ENCODE peak calls at places on chromosome 12, in nine cellular contexts. N is suprapubic skin; F is substantia nigra; H is AG04450; T is endodermal cell; I is effector memory CD4-positive, alpha-beta T cell; W is testis; Y is spleen; E is gastrocnemius medialis. Z is an unnamed sample.

GRCh38 chr12:12671850-12672660 is 23.9 kb downstream of the GPR19 start:
- DNase-seq in Y (no peak), W (no peak), I (no peak), H (no peak), F (no peak), E (no peak), T (no peak), N (no peak), Z (no peak)

GRCh38 chr12:21073822-21074460 is 57.1 kb upstream of the SLCO1B1 start:
- DNase-seq in E (no peak), F (no peak), T (peak), W (no peak), Y (no peak), H (no peak), I (no peak), N (no peak), Z (no peak)

GRCh38 chr12:85509081-85509856 is 229.2 kb downstream of the ALX1 start:
- DNase-seq in I (no peak), N (no peak), H (no peak), Y (no peak), T (peak), F (no peak), E (no peak), W (no peak), Z (no peak)

GRCh38 chr12:110896559-110896958 is 23.8 kb downstream of the MYL2 start:
- DNase-seq in I (no peak), F (no peak), W (no peak), H (no peak), N (no peak), Y (no peak), T (no peak), E (no peak), Z (no peak)

GRCh38 chr12:29200586-29200985 is 51.5 kb downstream of the FAR2 start:
- DNase-seq in I (no peak), N (no peak), T (no peak), H (no peak), Y (no peak), E (no peak), W (no peak), F (no peak), Z (no peak)

GRCh38 chr12:102216086-102216691 is 18.6 kb upstream of the PMCH start:
- DNase-seq in H (peak), Y (no peak), F (no peak), E (no peak), T (no peak), N (no peak), W (no peak), I (no peak), Z (no peak)

GRCh38 chr12:123363385-123363742 is 1.3 kb downstream of the SBNO1 start:
- DNase-seq in F (no peak), W (no peak), Y (no peak), T (no peak), N (no peak), I (no peak), E (no peak), H (no peak), Z (no peak)

GRCh38 chr12:90515199-90516175 is 439.5 kb downstream of the CCER1 start:
- DNase-seq in I (no peak), H (no peak), Y (no peak), W (no peak), T (no peak), E (no peak), N (no peak), F (no peak), Z (no peak)

GRCh38 chr12:27821259-27821973 is 41.4 kb upstream of the MANSC4 start:
- DNase-seq in E (peak), N (no peak), Y (no peak), F (no peak), H (peak), T (peak), W (peak), I (no peak), Z (no peak)

GRCh38 chr12:107372229-107372658 is 278.9 kb upstream of the CRY1 start:
- DNase-seq in Y (no peak), I (peak), H (no peak), E (no peak), F (no peak), N (no peak), W (no peak), T (no peak), Z (no peak)

GRCh38 chr12:20212658-20213387 is 155.5 kb upstream of the PDE3A start:
- DNase-seq in I (no peak), F (peak), H (peak), Y (no peak), W (peak), N (peak), E (peak), T (peak), Z (peak)

GRCh38 chr12:88723219-88723618 is 142.9 kb upstream of the KITLG start:
- DNase-seq in I (no peak), T (no peak), W (no peak), Y (no peak), F (no peak), N (no peak), E (no peak), H (no peak), Z (no peak)

GRCh38 chr12:50635356-50635755 is 128.5 kb upstream of the ATF1 start:
- DNase-seq in Y (no peak), W (no peak), H (no peak), I (no peak), T (no peak), N (no peak), E (no peak), F (no peak), Z (peak)

GRCh38 chr12:39605996-39606395 is 13.6 kb downstream of the ABCD2 start:
- DNase-seq in H (no peak), N (no peak), I (no peak), Y (no peak), W (no peak), T (no peak), E (no peak), F (no peak), Z (no peak)
- H3K27ac ChIP-seq in H (no peak), N (no peak), I (no peak), Y (no peak), W (no peak), T (no peak), E (no peak), F (no peak), Z (no peak)

GRCh38 chr12:124718458-124718857 is 145.2 kb downstream of the SCARB1 start:
- DNase-seq in Y (no peak), T (no peak), H (no peak), I (no peak), N (no peak), W (no peak), E (no peak), F (no peak), Z (no peak)

GRCh38 chr12:124718052-124718451 is 145.6 kb downstream of the SCARB1 start:
- DNase-seq in E (no peak), I (no peak), H (no peak), Y (no peak), F (no peak), W (no peak), T (no peak), N (no peak), Z (no peak)

GRCh38 chr12:124721501-124722154 is 142.0 kb downstream of the SCARB1 start:
- DNase-seq in W (no peak), I (no peak), H (no peak), Y (no peak), T (no peak), E (no peak), F (no peak), N (no peak), Z (no peak)

GRCh38 chr12:124720687-124721500 is 142.8 kb downstream of the SCARB1 start:
- DNase-seq in W (peak), H (no peak), T (no peak), E (no peak), F (no peak), I (no peak), N (no peak), Y (no peak), Z (peak)

DNA sequence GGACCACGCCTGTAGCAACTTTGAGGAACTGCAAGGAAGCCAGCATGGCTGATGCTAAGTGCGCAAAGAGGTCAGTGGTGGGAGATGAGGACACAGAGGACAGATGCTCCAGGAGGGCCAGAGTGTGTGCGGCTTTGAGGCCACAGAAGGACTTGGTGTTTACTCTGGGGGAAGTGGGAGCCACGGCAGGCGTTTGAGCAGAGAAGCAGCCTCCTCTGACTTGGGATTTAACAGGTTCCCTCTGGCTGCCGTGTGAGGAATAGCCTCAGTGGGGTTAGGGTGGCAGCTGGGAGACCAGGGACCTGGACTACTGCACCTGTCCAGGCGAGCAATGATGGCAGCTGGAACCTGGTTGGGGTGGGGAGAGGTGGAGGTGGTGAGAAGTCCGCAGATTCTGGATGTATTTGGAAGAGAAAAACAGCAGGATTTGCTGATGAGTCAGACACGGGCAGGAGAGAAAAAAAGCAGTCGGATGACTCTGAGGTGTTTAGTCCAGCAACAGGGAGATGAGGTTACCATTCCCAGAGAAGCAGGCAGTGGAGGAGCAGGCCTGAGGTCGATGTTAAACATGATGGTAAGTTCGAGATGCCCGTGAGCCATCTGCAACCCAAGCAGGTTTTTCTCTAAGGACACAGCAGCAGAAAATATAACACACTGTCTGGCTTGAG is 143.5 kb downstream of the SCARB1 start:
- DNase-seq in Y (no peak), W (no peak), N (no peak), F (no peak), T (no peak), I (no peak), E (no peak), H (no peak), Z (no peak)
- H3K27ac ChIP-seq in Y (peak), W (no peak), N (peak), F (peak), T (peak), I (no peak), E (peak), H (peak), Z (peak)

GRCh38 chr12:7989827-7990491 is 42.6 kb upstream of the FOXJ2 start:
- DNase-seq in T (no peak), W (peak), E (peak), Y (peak), H (no peak), F (no peak), N (peak), I (peak), Z (no peak)

GRCh38 chr12:7994731-7995205 is 37.7 kb upstream of the FOXJ2 start:
- DNase-seq in T (peak), H (peak), Y (no peak), E (no peak), N (no peak), W (no peak), I (no peak), F (no peak), Z (no peak)

DNA sequence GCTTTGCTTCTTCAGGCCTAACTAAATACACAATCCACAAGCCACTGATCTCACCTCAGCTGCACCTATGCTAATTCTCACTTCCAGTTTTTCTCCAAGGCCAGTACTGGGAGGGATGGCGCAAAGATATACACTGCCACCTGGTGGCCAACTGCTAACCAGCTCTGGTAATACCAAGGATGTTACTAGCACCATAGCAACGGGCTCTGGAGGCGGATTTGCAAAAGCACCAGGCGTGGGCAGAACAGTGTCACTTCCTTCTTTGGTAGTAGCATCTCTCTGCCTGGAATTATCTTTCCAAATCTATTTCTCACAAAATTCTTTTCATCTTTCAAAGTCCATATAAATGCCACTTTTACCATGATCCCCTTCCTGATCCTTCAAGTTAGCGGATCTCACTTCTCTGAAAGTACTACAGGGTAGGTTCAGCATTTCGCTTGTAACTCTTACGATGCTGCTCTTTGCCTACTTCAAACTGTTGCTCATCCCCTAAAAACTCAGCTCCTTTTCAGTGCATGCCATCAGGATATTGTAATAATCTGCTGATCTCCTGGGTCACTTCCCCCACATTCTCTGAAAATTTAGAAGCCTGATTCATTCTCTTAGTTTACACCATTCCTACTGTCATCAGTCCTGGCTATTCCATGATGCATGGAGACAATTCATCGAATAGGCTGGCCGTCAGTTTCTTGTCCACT is 37.1 kb upstream of the FOXJ2 start:
- DNase-seq in T (peak), Y (peak), W (peak), E (peak), N (peak), F (peak), H (peak), I (peak), Z (peak)
- H3K27ac ChIP-seq in T (no peak), Y (peak), W (no peak), E (no peak), N (peak), F (no peak), H (peak), I (peak), Z (peak)

DNA sequence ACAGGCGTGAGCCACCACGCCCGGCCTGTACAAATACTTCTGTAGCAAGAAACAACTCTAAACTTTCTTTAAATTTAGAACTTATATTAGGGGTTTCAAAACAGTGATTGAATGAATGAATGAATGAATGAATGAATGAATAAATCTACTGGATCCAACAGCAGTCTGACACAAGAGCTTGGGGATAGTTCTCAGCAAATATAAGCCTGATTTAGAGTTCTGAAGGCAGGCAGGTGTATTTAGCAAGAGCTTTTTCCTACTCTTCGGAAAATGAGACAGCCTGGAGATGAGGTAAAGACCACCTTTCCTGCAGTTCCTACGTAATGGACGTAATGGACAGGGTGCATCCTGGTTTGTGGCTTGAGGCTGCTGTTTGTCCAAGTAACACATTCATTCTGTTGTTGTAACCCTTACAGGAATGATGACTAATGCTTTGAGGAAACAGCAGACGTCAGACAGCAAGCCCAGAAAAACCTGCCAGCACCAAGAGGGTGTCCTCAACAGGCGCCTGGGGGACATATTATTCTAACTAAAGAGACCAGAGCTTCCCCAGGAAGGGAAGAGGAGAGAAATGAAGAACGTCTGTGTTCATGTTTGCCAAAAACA is 277.4 kb upstream of the SOX5 start:
- DNase-seq in I (no peak), H (peak), Y (no peak), F (no peak), T (peak), E (no peak), N (no peak), W (no peak), Z (no peak)
- H3K27ac ChIP-seq in I (no peak), H (no peak), Y (peak), F (no peak), T (no peak), E (no peak), N (no peak), W (no peak), Z (no peak)

DNA sequence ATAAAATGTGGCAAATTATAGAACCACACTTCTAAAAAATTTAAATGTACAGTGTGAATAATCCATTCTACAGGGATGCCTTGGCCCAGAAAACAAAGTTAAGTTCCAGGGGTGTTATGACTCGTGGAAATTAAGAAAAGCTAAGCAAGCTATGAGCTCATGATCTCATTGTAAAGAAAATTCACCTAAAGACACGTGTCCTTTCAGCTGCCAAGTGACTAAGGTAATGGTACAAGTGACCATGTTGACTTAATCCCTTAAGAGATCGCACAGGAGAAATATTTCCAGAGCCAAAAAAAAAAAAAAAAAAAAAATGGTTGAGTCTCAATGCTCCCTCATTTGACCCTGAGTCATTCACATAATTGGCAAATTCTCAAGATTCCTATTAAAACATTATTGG is 51.4 kb upstream of the ANO2 start:
- DNase-seq in W (no peak), F (no peak), N (no peak), E (no peak), I (no peak), T (no peak), H (no peak), Y (no peak), Z (no peak)
- H3K27ac ChIP-seq in W (no peak), F (no peak), N (no peak), E (no peak), I (no peak), T (no peak), H (no peak), Y (no peak), Z (no peak)

GRCh38 chr12:48184549-48184922 is 1.1 kb downstream of the CCDC184 start:
- DNase-seq in F (no peak), W (no peak), T (peak), Y (no peak), H (no peak), N (no peak), I (no peak), E (no peak), Z (no peak)
- H3K27ac ChIP-seq in F (no peak), W (no peak), T (no peak), Y (no peak), H (no peak), N (no peak), I (no peak), E (peak), Z (no peak)

Z was measured in heart right ventricle.